ENCODE peak calls at places on chromosomes 6 and 20, in nine cellular contexts. One of them, this sample, is unnamed.

GRCh38 chr6:23905301-23905700 is 220.7 kb upstream of the NRSN1 start:
- DNase-seq in cardiac muscle cell: no peak
- DNase-seq in gastrocnemius medialis: no peak
- DNase-seq in keratinocyte: no peak
- DNase-seq in Peyer's patch: no peak
- DNase-seq in bronchial epithelial cell: no peak
- DNase-seq in stomach: no peak
- DNase-seq in AG04450: no peak
- DNase-seq in A549: no peak
- DNase-seq in this sample: no peak

GRCh38 chr6:27545271-27546046 is 72.6 kb upstream of the ZNF184 start:
- DNase-seq in stomach: no peak
- DNase-seq in cardiac muscle cell: peak
- DNase-seq in gastrocnemius medialis: no peak
- DNase-seq in bronchial epithelial cell: peak
- DNase-seq in Peyer's patch: no peak
- DNase-seq in A549: peak
- DNase-seq in keratinocyte: peak
- DNase-seq in AG04450: peak
- DNase-seq in this sample: peak

GRCh38 chr6:105985098-105985815 is 100.9 kb upstream of the PRDM1 start:
- DNase-seq in stomach: no peak
- DNase-seq in gastrocnemius medialis: no peak
- DNase-seq in bronchial epithelial cell: peak
- DNase-seq in keratinocyte: no peak
- DNase-seq in AG04450: no peak
- DNase-seq in Peyer's patch: no peak
- DNase-seq in cardiac muscle cell: no peak
- DNase-seq in A549: no peak
- DNase-seq in this sample: no peak

GRCh38 chr20:33124994-33125393 is 43.0 kb upstream of the BPIFA2 start:
- DNase-seq in keratinocyte: no peak
- DNase-seq in Peyer's patch: no peak
- DNase-seq in cardiac muscle cell: no peak
- DNase-seq in AG04450: no peak
- DNase-seq in bronchial epithelial cell: no peak
- DNase-seq in gastrocnemius medialis: no peak
- DNase-seq in stomach: peak
- DNase-seq in A549: no peak
- DNase-seq in this sample: no peak

GRCh38 chr6:52994789-52995078 is 350 bp downstream of the GSTA4 start:
- DNase-seq in stomach: peak
- DNase-seq in gastrocnemius medialis: peak
- DNase-seq in AG04450: no peak
- DNase-seq in A549: no peak
- DNase-seq in cardiac muscle cell: peak
- DNase-seq in keratinocyte: no peak
- DNase-seq in Peyer's patch: peak
- DNase-seq in bronchial epithelial cell: no peak
- DNase-seq in this sample: no peak

GRCh38 chr20:10404023-10404628 is 29.9 kb downstream of the MKKS start:
- DNase-seq in AG04450: no peak
- DNase-seq in cardiac muscle cell: no peak
- DNase-seq in bronchial epithelial cell: no peak
- DNase-seq in A549: peak
- DNase-seq in gastrocnemius medialis: no peak
- DNase-seq in Peyer's patch: no peak
- DNase-seq in keratinocyte: no peak
- DNase-seq in stomach: no peak
- DNase-seq in this sample: no peak

GRCh38 chr6:23420659-23421350 is 705.2 kb upstream of the NRSN1 start:
- DNase-seq in cardiac muscle cell: no peak
- DNase-seq in gastrocnemius medialis: no peak
- DNase-seq in stomach: no peak
- DNase-seq in Peyer's patch: no peak
- DNase-seq in AG04450: no peak
- DNase-seq in keratinocyte: peak
- DNase-seq in A549: no peak
- DNase-seq in bronchial epithelial cell: peak
- DNase-seq in this sample: no peak

GRCh38 chr20:48706116-48706656 is 121.6 kb downstream of the PREX1 start:
- DNase-seq in Peyer's patch: no peak
- DNase-seq in A549: no peak
- DNase-seq in stomach: no peak
- DNase-seq in keratinocyte: no peak
- DNase-seq in bronchial epithelial cell: no peak
- DNase-seq in AG04450: no peak
- DNase-seq in cardiac muscle cell: no peak
- DNase-seq in gastrocnemius medialis: peak
- DNase-seq in this sample: no peak

GRCh38 chr6:23828861-23829260 is 297.2 kb upstream of the NRSN1 start:
- DNase-seq in AG04450: no peak
- DNase-seq in bronchial epithelial cell: no peak
- DNase-seq in stomach: no peak
- DNase-seq in gastrocnemius medialis: no peak
- DNase-seq in A549: no peak
- DNase-seq in cardiac muscle cell: no peak
- DNase-seq in Peyer's patch: no peak
- DNase-seq in keratinocyte: no peak
- DNase-seq in this sample: no peak

GRCh38 chr6:113584767-113585166 is 272.4 kb upstream of the MARCKS start:
- DNase-seq in Peyer's patch: no peak
- DNase-seq in bronchial epithelial cell: no peak
- DNase-seq in cardiac muscle cell: no peak
- DNase-seq in stomach: no peak
- DNase-seq in A549: no peak
- DNase-seq in keratinocyte: no peak
- DNase-seq in gastrocnemius medialis: no peak
- DNase-seq in AG04450: no peak
- DNase-seq in this sample: no peak

GRCh38 chr20:40449974-40450616 is 238.9 kb downstream of the MAFB start:
- DNase-seq in cardiac muscle cell: no peak
- DNase-seq in AG04450: no peak
- DNase-seq in Peyer's patch: no peak
- DNase-seq in gastrocnemius medialis: no peak
- DNase-seq in bronchial epithelial cell: peak
- DNase-seq in stomach: no peak
- DNase-seq in A549: no peak
- DNase-seq in keratinocyte: no peak
- DNase-seq in this sample: no peak

GRCh38 chr20:40443731-40444130 is 245.3 kb downstream of the MAFB start:
- DNase-seq in gastrocnemius medialis: no peak
- DNase-seq in cardiac muscle cell: peak
- DNase-seq in Peyer's patch: no peak
- DNase-seq in AG04450: no peak
- DNase-seq in keratinocyte: no peak
- DNase-seq in A549: no peak
- DNase-seq in stomach: no peak
- DNase-seq in bronchial epithelial cell: no peak
- DNase-seq in this sample: no peak

GRCh38 chr20:40446868-40447267 is 242.2 kb downstream of the MAFB start:
- DNase-seq in bronchial epithelial cell: no peak
- DNase-seq in A549: no peak
- DNase-seq in cardiac muscle cell: no peak
- DNase-seq in keratinocyte: no peak
- DNase-seq in stomach: no peak
- DNase-seq in gastrocnemius medialis: no peak
- DNase-seq in AG04450: no peak
- DNase-seq in Peyer's patch: no peak
- DNase-seq in this sample: no peak

GRCh38 chr20:40452758-40453157 is 236.3 kb downstream of the MAFB start:
- DNase-seq in keratinocyte: no peak
- DNase-seq in AG04450: no peak
- DNase-seq in gastrocnemius medialis: no peak
- DNase-seq in Peyer's patch: no peak
- DNase-seq in stomach: no peak
- DNase-seq in cardiac muscle cell: no peak
- DNase-seq in bronchial epithelial cell: no peak
- DNase-seq in A549: no peak
- DNase-seq in this sample: no peak

GRCh38 chr20:40449144-40449543 is 239.9 kb downstream of the MAFB start:
- DNase-seq in keratinocyte: no peak
- DNase-seq in A549: no peak
- DNase-seq in Peyer's patch: no peak
- DNase-seq in AG04450: no peak
- DNase-seq in gastrocnemius medialis: no peak
- DNase-seq in cardiac muscle cell: no peak
- DNase-seq in bronchial epithelial cell: no peak
- DNase-seq in stomach: no peak
- DNase-seq in this sample: no peak
- H3K4me3 ChIP-seq in keratinocyte: no peak
- H3K4me3 ChIP-seq in A549: no peak
- H3K4me3 ChIP-seq in Peyer's patch: no peak
- H3K4me3 ChIP-seq in AG04450: no peak
- H3K4me3 ChIP-seq in gastrocnemius medialis: no peak
- H3K4me3 ChIP-seq in cardiac muscle cell: no peak
- H3K4me3 ChIP-seq in bronchial epithelial cell: no peak
- H3K4me3 ChIP-seq in stomach: no peak
- H3K4me3 ChIP-seq in this sample: no peak

DNA sequence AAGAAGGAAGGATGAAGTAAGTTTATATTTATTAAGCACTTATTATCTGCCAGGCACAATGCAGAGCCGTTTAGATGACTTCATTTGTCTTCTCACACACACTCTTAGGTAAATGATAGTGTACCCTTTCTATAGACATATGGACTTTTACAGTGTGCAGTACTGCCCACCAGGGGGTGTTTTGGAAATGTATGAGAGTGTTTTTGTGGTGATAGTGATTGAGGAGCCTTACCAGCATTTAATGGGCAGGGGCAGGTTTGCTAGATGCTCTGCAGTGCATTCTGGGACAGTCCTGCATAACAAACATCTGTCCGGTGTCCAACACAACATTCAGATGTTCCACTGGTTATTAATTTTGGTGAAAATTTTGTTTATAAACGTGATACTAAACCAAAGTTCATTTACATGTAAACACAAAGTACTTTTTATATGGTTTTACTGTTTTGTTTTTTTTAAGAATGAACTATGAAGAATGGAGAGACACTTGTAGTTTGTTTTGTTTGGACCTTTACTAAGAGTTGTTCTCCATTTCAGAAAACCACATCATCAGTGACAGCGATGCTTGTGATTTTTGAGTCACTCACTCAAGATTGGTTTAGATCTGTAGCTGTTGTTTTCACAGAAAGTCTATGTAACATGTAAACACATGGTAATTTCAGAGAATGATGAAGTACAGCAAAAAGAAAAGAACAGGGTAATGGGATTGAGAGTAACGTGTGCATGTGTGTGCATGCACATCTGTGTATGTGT is 19.9 kb downstream of the KCNS1 start:
- DNase-seq in gastrocnemius medialis: no peak
- DNase-seq in cardiac muscle cell: peak
- DNase-seq in keratinocyte: no peak
- DNase-seq in stomach: no peak
- DNase-seq in Peyer's patch: no peak
- DNase-seq in AG04450: no peak
- DNase-seq in A549: peak
- DNase-seq in bronchial epithelial cell: peak
- DNase-seq in this sample: no peak
- TF ChIP-seq CTCF in gastrocnemius medialis: no peak
- TF ChIP-seq CTCF in cardiac muscle cell: peak
- TF ChIP-seq CTCF in keratinocyte: peak
- TF ChIP-seq CTCF in stomach: peak
- TF ChIP-seq CTCF in Peyer's patch: peak
- TF ChIP-seq CTCF in AG04450: peak
- TF ChIP-seq CTCF in A549: peak
- TF ChIP-seq CTCF in bronchial epithelial cell: peak
- TF ChIP-seq CTCF in this sample: peak

GRCh38 chr6:36523936-36524499 is 23.3 kb downstream of the STK38 start:
- DNase-seq in stomach: no peak
- DNase-seq in keratinocyte: no peak
- DNase-seq in cardiac muscle cell: no peak
- DNase-seq in AG04450: no peak
- DNase-seq in A549: no peak
- DNase-seq in gastrocnemius medialis: no peak
- DNase-seq in Peyer's patch: no peak
- DNase-seq in bronchial epithelial cell: peak
- DNase-seq in this sample: no peak

GRCh38 chr6:36526066-36526465 is 21.2 kb downstream of the STK38 start:
- DNase-seq in gastrocnemius medialis: no peak
- DNase-seq in keratinocyte: no peak
- DNase-seq in stomach: no peak
- DNase-seq in bronchial epithelial cell: no peak
- DNase-seq in cardiac muscle cell: no peak
- DNase-seq in AG04450: no peak
- DNase-seq in Peyer's patch: no peak
- DNase-seq in A549: no peak
- DNase-seq in this sample: no peak

GRCh38 chr6:36523451-36523850 is 23.8 kb downstream of the STK38 start:
- DNase-seq in keratinocyte: no peak
- DNase-seq in A549: no peak
- DNase-seq in stomach: no peak
- DNase-seq in bronchial epithelial cell: no peak
- DNase-seq in AG04450: no peak
- DNase-seq in gastrocnemius medialis: no peak
- DNase-seq in cardiac muscle cell: no peak
- DNase-seq in Peyer's patch: no peak
- DNase-seq in this sample: no peak

GRCh38 chr6:36525346-36525745 is 21.9 kb downstream of the STK38 start:
- DNase-seq in keratinocyte: no peak
- DNase-seq in gastrocnemius medialis: no peak
- DNase-seq in bronchial epithelial cell: peak
- DNase-seq in Peyer's patch: no peak
- DNase-seq in stomach: no peak
- DNase-seq in cardiac muscle cell: no peak
- DNase-seq in A549: no peak
- DNase-seq in AG04450: no peak
- DNase-seq in this sample: no peak

GRCh38 chr6:36524871-36525270 is 22.4 kb downstream of the STK38 start:
- DNase-seq in stomach: no peak
- DNase-seq in cardiac muscle cell: no peak
- DNase-seq in AG04450: no peak
- DNase-seq in gastrocnemius medialis: no peak
- DNase-seq in keratinocyte: no peak
- DNase-seq in bronchial epithelial cell: peak
- DNase-seq in Peyer's patch: no peak
- DNase-seq in A549: no peak
- DNase-seq in this sample: no peak
- H3K4me3 ChIP-seq in stomach: no peak
- H3K4me3 ChIP-seq in cardiac muscle cell: no peak
- H3K4me3 ChIP-seq in AG04450: no peak
- H3K4me3 ChIP-seq in gastrocnemius medialis: no peak
- H3K4me3 ChIP-seq in keratinocyte: no peak
- H3K4me3 ChIP-seq in bronchial epithelial cell: no peak
- H3K4me3 ChIP-seq in Peyer's patch: no peak
- H3K4me3 ChIP-seq in A549: no peak
- H3K4me3 ChIP-seq in this sample: no peak

GRCh38 chr20:53678990-53679596 is 85.5 kb upstream of the ZNF217 start:
- DNase-seq in cardiac muscle cell: no peak
- DNase-seq in gastrocnemius medialis: no peak
- DNase-seq in AG04450: no peak
- DNase-seq in stomach: no peak
- DNase-seq in A549: no peak
- DNase-seq in bronchial epithelial cell: no peak
- DNase-seq in keratinocyte: no peak
- DNase-seq in Peyer's patch: no peak
- DNase-seq in this sample: no peak
- TF ChIP-seq CTCF in cardiac muscle cell: no peak
- TF ChIP-seq CTCF in gastrocnemius medialis: no peak
- TF ChIP-seq CTCF in AG04450: no peak
- TF ChIP-seq CTCF in stomach: no peak
- TF ChIP-seq CTCF in A549: no peak
- TF ChIP-seq CTCF in bronchial epithelial cell: no peak
- TF ChIP-seq CTCF in keratinocyte: no peak
- TF ChIP-seq CTCF in Peyer's patch: no peak
- TF ChIP-seq CTCF in this sample: no peak

This sample was measured in epithelial cell of proximal tubule.